ENCODE peak calls at places on chromosomes 7 and 10, in ten cellular contexts. I is tibial nerve, E is transverse colon, U is spleen, S is uterus, F is IMR-90, P is esophagus squamous epithelium, L is stomach, O is heart left ventricle, H is suprapubic skin. Y is an unnamed sample.

GRCh38 chr7:37211097-37211496 is 237.6 kb downstream of the ELMO1 start:
- DNase-seq in I (peak; percentile 53), E (peak; percentile 25), U (no peak), S (peak; percentile 57), F (peak; percentile 37), P (no peak), L (no peak), O (peak; percentile 54), H (peak; percentile 73), Y (no peak)

GRCh38 chr10:90887555-90887954 is 15.8 kb downstream of the RPP30 start:
- DNase-seq in I (no peak), E (peak; percentile 45), U (no peak), S (no peak), F (no peak), P (no peak), L (peak; percentile 60), O (no peak), H (no peak), Y (peak; percentile 50)

GRCh38 chr7:41696323-41696916 is 6.5 kb downstream of the INHBA start:
- DNase-seq in I (peak; percentile 76), E (peak; percentile 70), U (peak; percentile 85), S (peak; percentile 85), F (peak; percentile 88), P (no peak), L (peak; percentile 66), O (peak; percentile 67), H (peak; percentile 80), Y (peak; percentile 74)

GRCh38 chr10:43939939-43940810 is 291.5 kb upstream of the ZNF32 start:
- DNase-seq in I (no peak), E (no peak), U (peak; percentile 18), S (no peak), F (peak; percentile 46), P (no peak), L (no peak), O (no peak), H (no peak), Y (peak; percentile 1)

GRCh38 chr10:80451132-80451531 is 3.0 kb upstream of the TSPAN14 start:
- DNase-seq in I (no peak), E (no peak), U (no peak), S (no peak), F (no peak), P (no peak), L (no peak), O (no peak), H (no peak), Y (no peak)

GRCh38 chr10:68194290-68194689 is 37.6 kb downstream of the ATOH7 start:
- DNase-seq in I (no peak), E (no peak), U (no peak), S (no peak), F (no peak), P (no peak), L (no peak), O (no peak), H (no peak), Y (no peak)

GRCh38 chr10:76736392-76736791 is 901.2 kb downstream of the KCNMA1 start:
- DNase-seq in I (no peak), E (no peak), U (no peak), S (no peak), F (no peak), P (no peak), L (no peak), O (no peak), H (no peak), Y (no peak)

GRCh38 chr10:111034598-111035310 is 42.1 kb upstream of the ADRA2A start:
- DNase-seq in I (no peak), E (no peak), U (no peak), S (no peak), F (peak; percentile 34), P (no peak), L (no peak), O (no peak), H (no peak), Y (no peak)

GRCh38 chr10:12597800-12598750 is 248.7 kb downstream of the CAMK1D start:
- DNase-seq in I (no peak), E (no peak), U (no peak), S (no peak), F (no peak), P (no peak), L (no peak), O (no peak), H (no peak), Y (no peak)

GRCh38 chr7:13770305-13770704 is 219.2 kb downstream of the ETV1 start:
- DNase-seq in I (no peak), E (no peak), U (no peak), S (no peak), F (peak; percentile 22), P (no peak), L (no peak), O (no peak), H (no peak), Y (no peak)

GRCh38 chr10:20993387-20994170 is 96.5 kb upstream of the NEBL start:
- DNase-seq in I (no peak), E (no peak), U (no peak), S (no peak), F (no peak), P (no peak), L (no peak), O (no peak), H (no peak), Y (no peak)

GRCh38 chr10:74728225-74728624 is 98.2 kb upstream of the KAT6B start:
- DNase-seq in I (no peak), E (no peak), U (no peak), S (no peak), F (no peak), P (no peak), L (no peak), O (no peak), H (no peak), Y (no peak)

GRCh38 chr7:18796216-18796615 is 300.7 kb downstream of the HDAC9 start:
- DNase-seq in I (no peak), E (no peak), U (no peak), S (no peak), F (no peak), P (no peak), L (no peak), O (no peak), H (no peak), Y (no peak)

GRCh38 chr7:37318541-37318940 is 130.1 kb downstream of the ELMO1 start:
- DNase-seq in I (no peak), E (no peak), U (no peak), S (no peak), F (no peak), P (no peak), L (no peak), O (no peak), H (no peak), Y (no peak)

GRCh38 chr7:2537981-2538851 is 17.1 kb downstream of the BRAT1 start:
- DNase-seq in I (no peak), E (peak; percentile 5), U (peak; percentile 75), S (no peak), F (no peak), P (no peak), L (no peak), O (peak; percentile 20), H (peak; percentile 64), Y (no peak)
- TF ChIP-seq POLR2A in I (no peak), E (no peak), U (no peak), S (no peak), F (no peak), P (no peak), L (no peak), O (no peak), H (no peak), Y (no peak)

DNA sequence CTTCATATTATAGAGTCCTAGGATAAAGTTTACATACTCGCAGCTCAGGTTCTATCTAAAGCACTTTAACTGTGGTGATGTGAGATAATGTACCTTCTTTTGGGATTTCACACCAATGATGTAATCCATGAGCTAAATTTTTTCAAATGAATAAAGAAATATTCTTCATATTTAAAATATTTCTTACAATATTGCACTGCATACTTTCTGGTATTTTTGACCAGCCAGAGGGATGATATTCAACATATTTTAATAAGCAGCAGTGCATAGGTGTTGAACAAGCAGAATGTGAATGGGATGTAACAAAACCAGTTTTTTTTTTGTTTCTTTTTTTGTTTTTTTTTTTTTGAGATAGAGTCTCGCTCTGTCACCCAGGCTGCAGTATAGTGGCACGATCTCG is 73.2 kb upstream of the TRIM24 start:
- DNase-seq in I (no peak), E (no peak), U (no peak), S (no peak), F (no peak), P (no peak), L (no peak), O (no peak), H (no peak), Y (no peak)
- H3K36me3 ChIP-seq in I (no peaks in the 10 kb centered on the region), E (no peaks in the 10 kb centered on the region), U (no peaks in the 10 kb centered on the region), S (no peaks in the 10 kb centered on the region), F (no peaks in the 10 kb centered on the region), P (no peaks in the 10 kb centered on the region), L (no peaks in the 10 kb centered on the region), O (no peaks in the 10 kb centered on the region), H (no peaks in the 10 kb centered on the region), Y (no peaks in the 10 kb centered on the region)

DNA sequence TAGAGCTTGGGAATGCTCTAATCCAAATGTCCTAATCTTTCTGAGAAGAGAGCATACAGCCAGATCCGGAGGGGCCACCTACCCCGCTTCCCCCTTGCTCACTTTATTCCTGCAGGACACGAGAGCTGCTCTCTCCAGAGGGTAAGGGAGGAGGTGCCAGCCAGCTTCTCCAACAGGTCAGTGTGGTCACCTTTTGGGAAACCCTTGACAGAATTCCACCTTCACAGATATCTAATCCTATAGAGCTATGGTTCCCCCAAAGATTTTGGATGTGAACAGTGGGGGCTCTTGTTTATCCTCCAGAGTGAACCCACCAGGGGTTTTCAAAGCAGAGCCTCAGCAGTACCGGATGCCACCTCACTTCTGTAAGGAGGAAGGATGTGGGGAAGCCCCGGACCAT is 34.6 kb upstream of the C10orf90 start:
- DNase-seq in I (no peak), E (no peak), U (no peak), S (no peak), F (no peak), P (no peak), L (no peak), O (no peak), H (no peak), Y (no peak)
- TF ChIP-seq CTCF in I (no peak), E (no peak), U (no peak), S (no peak), F (no peak), P (no peak), L (no peak), O (no peak), H (no peak), Y (no peak)

GRCh38 chr10:923844-924523 is 7.5 kb downstream of the LARP4B start:
- DNase-seq in I (no peak), E (no peak), U (no peak), S (no peak), F (no peak), P (no peak), L (no peak), O (no peak), H (no peak), Y (no peak)

GRCh38 chr10:927131-927530 is 4.4 kb downstream of the LARP4B start:
- DNase-seq in I (no peak), E (no peak), U (no peak), S (no peak), F (no peak), P (no peak), L (no peak), O (no peak), H (no peak), Y (no peak)

GRCh38 chr10:921471-922414 is 9.8 kb downstream of the LARP4B start:
- DNase-seq in I (no peak), E (no peak), U (no peak), S (no peak), F (peak; percentile 72), P (no peak), L (no peak), O (no peak), H (no peak), Y (no peak)

GRCh38 chr10:926075-926698 is 5.3 kb downstream of the LARP4B start:
- DNase-seq in I (no peak), E (peak; percentile 56), U (no peak), S (no peak), F (no peak), P (no peak), L (no peak), O (no peak), H (no peak), Y (no peak)

GRCh38 chr10:924524-924859 is 7.0 kb downstream of the LARP4B start:
- DNase-seq in I (no peak), E (no peak), U (no peak), S (no peak), F (no peak), P (no peak), L (no peak), O (no peak), H (no peak), Y (no peak)
- TF ChIP-seq POLR2A in I (no peak), E (no peak), U (no peak), S (no peak), F (no peak), P (no peak), L (no peak), O (no peak), H (no peak), Y (no peak)

Y was measured in prostate gland.